ENCODE peak calls at places on chromosomes 2 and 18, in eight cellular contexts. One of them, this sample, is unnamed.

GRCh38 chr18:45611943-45612342 is 3.3 kb upstream of the SLC14A2 start:
- DNase-seq in fibroblast of lung: no peak
- DNase-seq in adrenal gland: peak
- DNase-seq in PC-3: no peak
- DNase-seq in kidney: no peak
- DNase-seq in fibroblast of pulmonary artery: no peak
- DNase-seq in GM23248: no peak
- DNase-seq in tibial nerve: no peak
- DNase-seq in this sample: no peak

GRCh38 chr18:62281684-62282083 is 43.4 kb upstream of the TNFRSF11A start:
- DNase-seq in fibroblast of lung: peak
- DNase-seq in adrenal gland: peak
- DNase-seq in PC-3: peak
- DNase-seq in kidney: no peak
- DNase-seq in fibroblast of pulmonary artery: peak
- DNase-seq in GM23248: peak
- DNase-seq in tibial nerve: no peak
- DNase-seq in this sample: peak

GRCh38 chr2:238401539-238401938 is 25.2 kb upstream of the ASB1 start:
- DNase-seq in fibroblast of lung: no peak
- DNase-seq in adrenal gland: no peak
- DNase-seq in PC-3: no peak
- DNase-seq in kidney: no peak
- DNase-seq in fibroblast of pulmonary artery: no peak
- DNase-seq in GM23248: no peak
- DNase-seq in tibial nerve: no peak
- DNase-seq in this sample: no peak

GRCh38 chr2:26453421-26454329 is 24.2 kb downstream of the OTOF start:
- DNase-seq in fibroblast of lung: no peak
- DNase-seq in adrenal gland: no peak
- DNase-seq in PC-3: no peak
- DNase-seq in kidney: no peak
- DNase-seq in fibroblast of pulmonary artery: no peak
- DNase-seq in GM23248: no peak
- DNase-seq in tibial nerve: no peak
- DNase-seq in this sample: no peak

GRCh38 chr2:7348761-7349160 is 431.5 kb downstream of the RNF144A start:
- DNase-seq in fibroblast of lung: no peak
- DNase-seq in adrenal gland: no peak
- DNase-seq in PC-3: no peak
- DNase-seq in kidney: no peak
- DNase-seq in fibroblast of pulmonary artery: no peak
- DNase-seq in GM23248: no peak
- DNase-seq in tibial nerve: no peak
- DNase-seq in this sample: no peak

GRCh38 chr2:88735853-88736252 is 44.4 kb downstream of the RPIA start:
- DNase-seq in fibroblast of lung: no peak
- DNase-seq in adrenal gland: peak
- DNase-seq in PC-3: peak
- DNase-seq in kidney: no peak
- DNase-seq in fibroblast of pulmonary artery: no peak
- DNase-seq in GM23248: peak
- DNase-seq in tibial nerve: no peak
- DNase-seq in this sample: no peak

GRCh38 chr2:133986076-133986837 is 267.6 kb upstream of the MGAT5 start:
- DNase-seq in fibroblast of lung: peak
- DNase-seq in adrenal gland: peak
- DNase-seq in PC-3: peak
- DNase-seq in kidney: no peak
- DNase-seq in fibroblast of pulmonary artery: peak
- DNase-seq in GM23248: peak
- DNase-seq in tibial nerve: no peak
- DNase-seq in this sample: no peak

GRCh38 chr18:68839701-68840100 is 41.8 kb downstream of the CCDC102B start:
- DNase-seq in fibroblast of lung: peak
- DNase-seq in adrenal gland: no peak
- DNase-seq in PC-3: no peak
- DNase-seq in kidney: no peak
- DNase-seq in fibroblast of pulmonary artery: no peak
- DNase-seq in GM23248: peak
- DNase-seq in tibial nerve: no peak
- DNase-seq in this sample: no peak

GRCh38 chr18:48546411-48546810 is 7.6 kb downstream of the CTIF start:
- DNase-seq in fibroblast of lung: peak
- DNase-seq in adrenal gland: no peak
- DNase-seq in PC-3: no peak
- DNase-seq in kidney: no peak
- DNase-seq in fibroblast of pulmonary artery: peak
- DNase-seq in GM23248: peak
- DNase-seq in tibial nerve: no peak
- DNase-seq in this sample: no peak

GRCh38 chr2:203619192-203619878 is 84.2 kb upstream of the RAPH1 start:
- DNase-seq in fibroblast of lung: no peak
- DNase-seq in adrenal gland: no peak
- DNase-seq in PC-3: no peak
- DNase-seq in kidney: no peak
- DNase-seq in fibroblast of pulmonary artery: no peak
- DNase-seq in GM23248: no peak
- DNase-seq in tibial nerve: no peak
- DNase-seq in this sample: no peak

GRCh38 chr2:23452853-23453420 is 68.0 kb downstream of the KLHL29 start:
- DNase-seq in fibroblast of lung: peak
- DNase-seq in adrenal gland: no peak
- DNase-seq in PC-3: no peak
- DNase-seq in kidney: no peak
- DNase-seq in fibroblast of pulmonary artery: peak
- DNase-seq in GM23248: no peak
- DNase-seq in tibial nerve: no peak
- DNase-seq in this sample: no peak

GRCh38 chr2:234404957-234405356 is 91.9 kb downstream of the ARL4C start:
- DNase-seq in fibroblast of lung: no peak
- DNase-seq in adrenal gland: no peak
- DNase-seq in PC-3: no peak
- DNase-seq in kidney: no peak
- DNase-seq in fibroblast of pulmonary artery: peak
- DNase-seq in GM23248: no peak
- DNase-seq in tibial nerve: no peak
- DNase-seq in this sample: no peak

GRCh38 chr2:120512321-120512710 is 166.4 kb downstream of the INHBB start:
- DNase-seq in fibroblast of lung: no peak
- DNase-seq in adrenal gland: no peak
- DNase-seq in PC-3: no peak
- DNase-seq in kidney: peak
- DNase-seq in fibroblast of pulmonary artery: no peak
- DNase-seq in GM23248: no peak
- DNase-seq in tibial nerve: no peak
- DNase-seq in this sample: no peak

GRCh38 chr2:151973013-151973900 is 125.6 kb downstream of the CACNB4 start:
- DNase-seq in fibroblast of lung: no peak
- DNase-seq in adrenal gland: no peak
- DNase-seq in PC-3: no peak
- DNase-seq in kidney: no peak
- DNase-seq in fibroblast of pulmonary artery: no peak
- DNase-seq in GM23248: no peak
- DNase-seq in tibial nerve: no peak
- DNase-seq in this sample: no peak
- H3K4me3 ChIP-seq in fibroblast of lung: no peak
- H3K4me3 ChIP-seq in adrenal gland: no peak
- H3K4me3 ChIP-seq in PC-3: no peak
- H3K4me3 ChIP-seq in kidney: no peak
- H3K4me3 ChIP-seq in fibroblast of pulmonary artery: no peak
- H3K4me3 ChIP-seq in GM23248: no peak
- H3K4me3 ChIP-seq in tibial nerve: no peak
- H3K4me3 ChIP-seq in this sample: no peak

DNA sequence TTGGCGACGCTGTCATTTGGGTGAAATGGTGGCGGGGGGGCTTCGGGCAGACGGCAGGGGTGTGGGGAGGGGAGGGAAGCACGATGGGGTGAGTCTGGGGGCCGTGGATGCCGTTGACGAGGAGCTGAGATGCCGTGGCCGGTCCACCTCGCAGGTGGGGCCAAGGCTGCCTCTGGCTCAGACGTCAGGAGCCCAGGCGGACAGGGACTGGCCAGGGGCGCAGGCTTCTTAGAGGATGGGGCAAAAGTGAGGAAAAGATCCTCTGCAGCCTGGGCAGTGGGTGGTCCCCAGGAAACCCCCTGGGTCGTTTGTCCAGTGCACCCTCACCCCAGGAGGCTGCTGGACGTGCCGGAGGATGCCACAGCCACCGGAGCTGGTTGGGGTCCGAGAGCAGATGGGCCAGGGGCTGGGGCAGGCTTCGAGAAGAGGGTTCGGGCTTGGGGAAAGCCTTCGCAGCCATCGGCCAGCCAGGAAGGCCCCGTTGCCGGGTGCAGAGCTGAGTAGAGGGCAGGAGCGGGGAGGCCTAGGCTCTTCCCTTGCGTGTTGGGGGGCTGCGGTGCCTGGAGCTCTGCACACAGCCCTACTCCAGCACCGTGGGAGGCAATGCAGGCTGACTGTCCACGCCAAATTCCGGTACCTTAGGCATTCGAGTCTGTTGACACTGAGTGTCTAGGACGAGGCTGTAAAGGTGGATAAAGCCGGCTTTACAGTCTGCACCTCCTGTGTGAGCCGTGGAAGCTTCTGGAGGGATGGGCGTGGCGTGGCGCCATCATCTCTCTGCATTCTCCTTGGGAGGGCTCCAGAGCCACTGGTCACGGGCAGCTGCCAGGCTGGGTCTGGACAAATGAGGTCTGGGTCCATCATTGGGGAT is 18.8 kb downstream of the GPC1 start:
- DNase-seq in fibroblast of lung: no peak
- DNase-seq in adrenal gland: no peak
- DNase-seq in PC-3: no peak
- DNase-seq in kidney: peak
- DNase-seq in fibroblast of pulmonary artery: no peak
- DNase-seq in GM23248: no peak
- DNase-seq in tibial nerve: no peak
- DNase-seq in this sample: no peak
- H3K4me3 ChIP-seq in fibroblast of lung: no peak
- H3K4me3 ChIP-seq in adrenal gland: no peak
- H3K4me3 ChIP-seq in PC-3: no peak
- H3K4me3 ChIP-seq in kidney: no peak
- H3K4me3 ChIP-seq in fibroblast of pulmonary artery: no peak
- H3K4me3 ChIP-seq in GM23248: no peak
- H3K4me3 ChIP-seq in tibial nerve: peak
- H3K4me3 ChIP-seq in this sample: no peak

GRCh38 chr18:13796515-13796914 is 27.4 kb upstream of the MC5R start:
- DNase-seq in fibroblast of lung: no peak
- DNase-seq in adrenal gland: no peak
- DNase-seq in PC-3: no peak
- DNase-seq in kidney: no peak
- DNase-seq in fibroblast of pulmonary artery: no peak
- DNase-seq in GM23248: no peak
- DNase-seq in tibial nerve: no peak
- DNase-seq in this sample: no peak
- H3K4me3 ChIP-seq in fibroblast of lung: no peak
- H3K4me3 ChIP-seq in adrenal gland: no peak
- H3K4me3 ChIP-seq in PC-3: no peak
- H3K4me3 ChIP-seq in kidney: no peak
- H3K4me3 ChIP-seq in fibroblast of pulmonary artery: no peak
- H3K4me3 ChIP-seq in GM23248: no peak
- H3K4me3 ChIP-seq in tibial nerve: no peak
- H3K4me3 ChIP-seq in this sample: no peak

DNA sequence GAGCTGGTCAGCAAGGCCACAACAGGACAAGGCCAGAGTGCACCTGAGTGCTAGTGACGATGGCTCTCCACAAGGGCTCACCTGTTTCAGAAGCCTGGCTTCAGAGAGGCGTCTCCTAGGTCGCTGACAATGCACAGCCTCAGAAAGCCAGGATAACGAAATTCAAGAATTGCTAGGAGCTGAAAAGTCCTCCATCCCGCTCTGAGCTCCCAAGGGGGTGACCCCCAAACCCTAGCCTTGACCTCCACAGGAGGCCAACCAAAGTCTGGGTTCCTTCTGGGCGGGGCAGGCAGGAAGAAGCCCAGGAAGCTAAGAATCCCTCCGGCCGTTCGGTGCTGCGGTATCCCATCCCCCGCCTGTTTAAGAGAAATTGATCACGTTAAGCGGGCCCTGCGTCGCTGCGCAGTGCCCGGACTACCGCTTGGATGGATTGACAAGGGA is 2.5 kb upstream of the OSR1 start:
- DNase-seq in fibroblast of lung: no peak
- DNase-seq in adrenal gland: no peak
- DNase-seq in PC-3: no peak
- DNase-seq in kidney: no peak
- DNase-seq in fibroblast of pulmonary artery: no peak
- DNase-seq in GM23248: no peak
- DNase-seq in tibial nerve: no peak
- DNase-seq in this sample: no peak
- H3K4me3 ChIP-seq in fibroblast of lung: no peak
- H3K4me3 ChIP-seq in adrenal gland: no peak
- H3K4me3 ChIP-seq in PC-3: no peak
- H3K4me3 ChIP-seq in kidney: peak
- H3K4me3 ChIP-seq in fibroblast of pulmonary artery: peak
- H3K4me3 ChIP-seq in GM23248: peak
- H3K4me3 ChIP-seq in tibial nerve: peak
- H3K4me3 ChIP-seq in this sample: no peak

GRCh38 chr2:128319457-128319772 is 747 bp upstream of the HS6ST1 start:
- DNase-seq in fibroblast of lung: no peak
- DNase-seq in adrenal gland: no peak
- DNase-seq in PC-3: no peak
- DNase-seq in kidney: peak
- DNase-seq in fibroblast of pulmonary artery: no peak
- DNase-seq in GM23248: no peak
- DNase-seq in tibial nerve: no peak
- DNase-seq in this sample: no peak
- H3K4me3 ChIP-seq in fibroblast of lung: peak
- H3K4me3 ChIP-seq in adrenal gland: peak
- H3K4me3 ChIP-seq in PC-3: peak
- H3K4me3 ChIP-seq in kidney: peak
- H3K4me3 ChIP-seq in fibroblast of pulmonary artery: peak
- H3K4me3 ChIP-seq in GM23248: peak
- H3K4me3 ChIP-seq in tibial nerve: peak
- H3K4me3 ChIP-seq in this sample: peak